ENCODE peak calls at places on chromosomes 3 and 15, in seven cellular contexts. R, Q, P, D, H, F and E are unnamed samples. For H3K4me1 and H3K9me3, the result is how much of the 10 kb centered on the place peaks cover.

GRCh38 chr3:172339892-172340291 is 108.4 kb downstream of the GHSR start:
- DNase-seq in R (no peak), Q (no peak), P (no peak), D (no peak), H (no peak), F (no peak), E (no peak)

GRCh38 chr3:191528589-191528988 is 67.6 kb downstream of the PYDC2 start:
- DNase-seq in R (no peak), Q (no peak), P (no peak), D (no peak), H (no peak), F (no peak), E (no peak)

GRCh38 chr3:10242182-10243065 is 5.8 kb upstream of the TATDN2 start:
- DNase-seq in R (no peak), Q (no peak), P (no peak), D (peak), H (peak), F (no peak), E (no peak)

GRCh38 chr3:150235799-150236198 is 172.3 kb upstream of the TSC22D2 start:
- DNase-seq in R (no peak), Q (no peak), P (no peak), D (no peak), H (no peak), F (no peak), E (no peak)

GRCh38 chr3:173287361-173287760 is 110.2 kb upstream of the NLGN1 start:
- DNase-seq in R (no peak), Q (no peak), P (no peak), D (no peak), H (no peak), F (no peak), E (no peak)

GRCh38 chr15:99137111-99137546 is 32.2 kb downstream of the SYNM start:
- DNase-seq in R (no peak), Q (no peak), P (no peak), D (peak), H (no peak), F (no peak), E (no peak)

GRCh38 chr15:28005004-28005527 is 94.0 kb downstream of the OCA2 start:
- DNase-seq in R (no peak), Q (no peak), P (no peak), D (no peak), H (no peak), F (no peak), E (no peak)

GRCh38 chr3:66498718-66499611 is 1.9 kb downstream of the LRIG1 start:
- DNase-seq in R (peak), Q (no peak), P (no peak), D (peak), H (peak), F (peak), E (no peak)

GRCh38 chr3:58299839-58300516 is 6.1 kb upstream of the RPP14 start:
- DNase-seq in R (no peak), Q (no peak), P (no peak), D (peak), H (no peak), F (no peak), E (no peak)

GRCh38 chr15:32722126-32722525 is 4.3 kb downstream of the GREM1 start:
- DNase-seq in R (no peak), Q (no peak), P (no peak), D (no peak), H (no peak), F (no peak), E (no peak)

GRCh38 chr3:192188218-192188835 is 539.0 kb downstream of the FGF12 start:
- DNase-seq in R (peak), Q (peak), P (peak), D (peak), H (peak), F (peak), E (peak)

GRCh38 chr15:37253877-37254276 is 153.5 kb upstream of the MEIS2 start:
- DNase-seq in R (no peak), Q (no peak), P (no peak), D (no peak), H (no peak), F (no peak), E (no peak)

GRCh38 chr3:108420926-108421325 is 89.5 kb downstream of the MYH15 start:
- DNase-seq in R (no peak), Q (no peak), P (no peak), D (no peak), H (no peak), F (no peak), E (no peak)

GRCh38 chr15:38253448-38253847 is 812 bp downstream of the SPRED1 start:
- DNase-seq in R (peak), Q (no peak), P (no peak), D (peak), H (no peak), F (no peak), E (no peak)

GRCh38 chr15:38252481-38253311 is at the start of gene SPRED1:
- DNase-seq in R (peak), Q (peak), P (peak), D (peak), H (peak), F (peak), E (peak)

GRCh38 chr15:38257676-38258075 is 5.0 kb downstream of the SPRED1 start:
- DNase-seq in R (no peak), Q (no peak), P (no peak), D (no peak), H (no peak), F (no peak), E (no peak)

GRCh38 chr15:38254065-38254883 is 1.6 kb downstream of the SPRED1 start:
- DNase-seq in R (peak), Q (no peak), P (no peak), D (peak), H (peak), F (peak), E (peak)

DNA sequence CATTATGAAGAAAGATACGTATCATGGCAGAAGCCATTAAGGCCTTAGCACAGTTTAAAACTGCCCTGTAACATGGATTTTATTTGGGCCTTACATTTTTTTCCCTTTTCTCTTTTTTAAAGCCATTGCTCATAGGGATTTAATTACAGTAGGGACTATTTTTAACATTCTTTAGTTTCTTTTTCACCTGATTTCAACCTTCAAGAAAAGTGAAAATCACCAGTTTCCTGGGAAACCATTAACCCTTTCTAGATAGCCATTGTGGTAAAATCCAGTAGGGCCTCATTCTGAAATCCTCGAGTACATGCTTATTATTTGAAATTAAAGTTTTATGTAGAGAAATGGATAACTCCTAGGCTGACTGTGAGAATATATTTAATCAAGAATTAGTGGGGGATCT is 3.1 kb downstream of the SPRED1 start:
- DNase-seq in R (no peak), Q (no peak), P (no peak), D (no peak), H (no peak), F (no peak), E (no peak)
- H3K4me1 ChIP-seq in R (under half), Q (under half), P (under half), D (under half), H (under half), F (under half), E (half or more)

DNA sequence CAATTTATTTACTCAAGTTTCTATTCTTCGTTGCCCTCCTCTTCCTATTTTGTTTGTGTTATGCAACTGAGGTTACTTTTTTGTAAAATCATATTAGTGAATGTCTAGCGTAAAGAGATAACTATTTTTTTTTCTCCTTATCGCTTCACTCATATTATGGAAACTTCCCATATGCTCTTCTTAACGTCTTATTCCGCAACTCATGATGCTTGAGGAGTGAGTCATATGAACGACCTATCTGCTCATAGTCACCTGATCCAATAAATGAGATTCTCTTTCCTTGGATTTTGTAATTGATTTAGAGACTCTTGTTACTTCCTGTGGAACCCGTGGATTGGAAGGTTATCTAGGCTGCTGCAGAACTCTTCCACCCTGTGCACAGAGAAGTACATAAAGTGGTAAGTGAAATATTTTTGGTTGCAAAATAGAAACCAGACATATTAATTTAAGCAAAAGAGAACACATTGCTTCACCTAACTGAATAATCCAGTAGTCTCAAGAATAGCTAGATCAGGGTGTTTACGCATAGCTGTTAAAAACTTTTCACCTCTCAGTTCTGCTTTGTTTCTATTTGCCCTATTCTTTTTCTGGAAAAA is 719.3 kb upstream of the SGO1 start:
- DNase-seq in R (no peak), Q (no peak), P (no peak), D (no peak), H (no peak), F (no peak), E (no peak)
- H3K9me3 ChIP-seq in R (under half), Q (under half), P (under half), D (under half), H (under half), F (under half), E (under half)

DNA sequence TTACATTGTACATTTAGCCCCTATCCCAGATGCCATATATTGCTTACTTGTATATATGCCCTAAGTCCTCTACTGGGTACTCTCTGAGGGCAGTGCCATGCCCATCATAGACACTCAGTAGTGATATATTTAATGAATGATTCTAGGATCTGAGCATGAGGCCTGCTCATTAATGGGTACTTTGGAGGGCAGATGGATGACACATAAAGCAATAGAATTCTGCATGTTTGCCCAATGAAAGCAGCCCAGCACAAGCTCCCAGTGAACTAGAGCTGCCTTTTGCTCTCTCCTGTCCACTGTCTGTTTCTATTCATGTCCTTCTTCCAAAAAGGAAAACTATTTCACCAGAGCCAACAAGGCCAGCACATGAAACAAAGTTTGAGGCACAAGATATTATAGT is 63.9 kb downstream of the TGFBR2 start:
- DNase-seq in R (no peak), Q (no peak), P (no peak), D (no peak), H (no peak), F (no peak), E (no peak)
- H3K4me1 ChIP-seq in R (under half), Q (under half), P (half or more), D (under half), H (under half), F (under half), E (under half)

GRCh38 chr15:25175789-25176615 is 221.2 kb downstream of the SNRPN start:
- DNase-seq in R (no peak), Q (peak), P (peak), D (peak), H (peak), F (peak), E (peak)
- H3K9me3 ChIP-seq in R (under half), Q (under half), P (under half), D (under half), H (under half), F (under half), E (half or more)

GRCh38 chr3:24477090-24477656 is 17.5 kb downstream of the THRB start:
- DNase-seq in R (no peak), Q (no peak), P (no peak), D (no peak), H (no peak), F (no peak), E (no peak)
- H3K4me1 ChIP-seq in R (under half), Q (under half), P (under half), D (under half), H (under half), F (under half), E (under half)

GRCh38 chr3:151614-152189 is 44.9 kb upstream of the CHL1 start:
- DNase-seq in R (no peak), Q (no peak), P (no peak), D (no peak), H (no peak), F (no peak), E (no peak)
- H3K9me3 ChIP-seq in R (under half), Q (under half), P (under half), D (under half), H (under half), F (under half), E (under half)

GRCh38 chr3:50133283-50133615 is 21.9 kb upstream of the SEMA3F start:
- DNase-seq in R (no peak), Q (no peak), P (no peak), D (no peak), H (no peak), F (no peak), E (no peak)

GRCh38 chr3:50134367-50134766 is 20.8 kb upstream of the SEMA3F start:
- DNase-seq in R (no peak), Q (no peak), P (no peak), D (no peak), H (no peak), F (no peak), E (no peak)

GRCh38 chr3:50136714-50137405 is 18.3 kb upstream of the SEMA3F start:
- DNase-seq in R (no peak), Q (no peak), P (no peak), D (no peak), H (no peak), F (no peak), E (no peak)

GRCh38 chr3:50130436-50130835 is 24.7 kb upstream of the SEMA3F start:
- DNase-seq in R (no peak), Q (no peak), P (no peak), D (no peak), H (peak), F (no peak), E (no peak)

GRCh38 chr3:50132421-50133282 is 22.5 kb upstream of the SEMA3F start:
- DNase-seq in R (no peak), Q (no peak), P (no peak), D (no peak), H (no peak), F (no peak), E (no peak)
- H3K4me1 ChIP-seq in R (under half), Q (under half), P (under half), D (under half), H (under half), F (under half), E (under half)

GRCh38 chr15:85164841-85165466 is 183.3 kb downstream of the PDE8A start:
- DNase-seq in R (no peak), Q (no peak), P (no peak), D (no peak), H (no peak), F (no peak), E (no peak)

GRCh38 chr15:85162237-85162636 is 180.6 kb downstream of the PDE8A start:
- DNase-seq in R (no peak), Q (no peak), P (no peak), D (no peak), H (no peak), F (no peak), E (no peak)

GRCh38 chr15:85171736-85172135 is 190.1 kb downstream of the PDE8A start:
- DNase-seq in R (no peak), Q (no peak), P (no peak), D (no peak), H (no peak), F (no peak), E (no peak)

GRCh38 chr15:85168642-85169173 is 187.1 kb downstream of the PDE8A start:
- DNase-seq in R (peak), Q (no peak), P (peak), D (peak), H (no peak), F (no peak), E (peak)

GRCh38 chr15:85167568-85167967 is 185.9 kb downstream of the PDE8A start:
- DNase-seq in R (no peak), Q (no peak), P (no peak), D (no peak), H (no peak), F (no peak), E (no peak)
- H3K9me3 ChIP-seq in R (under half), Q (under half), P (under half), D (under half), H (under half), F (under half), E (under half)

DNA sequence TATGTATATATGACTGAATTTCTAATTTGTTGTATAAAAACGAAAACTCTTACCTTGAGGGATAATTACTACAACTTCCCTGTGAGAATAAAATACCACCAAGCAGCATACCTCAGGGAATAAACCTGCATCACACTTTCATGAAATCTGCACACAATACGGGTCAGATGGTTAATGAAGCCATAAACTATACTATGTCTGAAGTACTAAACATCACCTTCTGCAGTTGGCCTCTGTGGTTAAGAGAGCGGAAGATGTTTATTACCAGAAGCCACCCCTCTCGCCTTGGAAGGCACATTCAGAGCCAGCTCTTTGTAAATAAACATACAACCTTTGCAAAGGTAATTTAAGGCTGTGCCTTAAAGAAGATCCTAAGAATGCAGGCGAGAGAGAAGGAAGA is 462.1 kb upstream of the NR2F2 start:
- DNase-seq in R (no peak), Q (no peak), P (no peak), D (no peak), H (no peak), F (no peak), E (no peak)
- H3K4me1 ChIP-seq in R (under half), Q (under half), P (under half), D (under half), H (under half), F (under half), E (under half)

GRCh38 chr15:25685216-25685569 is 177.9 kb downstream of the ATP10A start:
- DNase-seq in R (no peak), Q (no peak), P (no peak), D (no peak), H (no peak), F (no peak), E (no peak)
- H3K9me3 ChIP-seq in R (under half), Q (under half), P (under half), D (under half), H (under half), F (under half), E (under half)